ENCODE peak calls at places on chromosomes 13 and 19, in seven cellular contexts. One of them, this sample, is unnamed.

GRCh38 chr19:31334101-31334848 is 15.0 kb downstream of the TSHZ3 start:
- DNase-seq in lower lobe of right lung: no peak
- DNase-seq in colonic mucosa: no peak
- DNase-seq in H9: no peak
- DNase-seq in Peyer's patch: no peak
- DNase-seq in PC-3: peak; percentile 11
- DNase-seq in right lobe of liver: no peak
- DNase-seq in this sample: no peak

GRCh38 chr19:34253711-34254551 is 423 bp upstream of the GARRE1 start:
- DNase-seq in lower lobe of right lung: peak; percentile 91
- DNase-seq in colonic mucosa: peak; percentile 94
- DNase-seq in H9: peak; percentile 91
- DNase-seq in Peyer's patch: peak; percentile 93
- DNase-seq in PC-3: peak; percentile 69
- DNase-seq in right lobe of liver: peak; percentile 92
- DNase-seq in this sample: peak; percentile 32

GRCh38 chr19:48925240-48925843 is 8.2 kb upstream of the DHDH start:
- DNase-seq in lower lobe of right lung: no peak
- DNase-seq in colonic mucosa: no peak
- DNase-seq in H9: no peak
- DNase-seq in Peyer's patch: no peak
- DNase-seq in PC-3: peak; percentile 67
- DNase-seq in right lobe of liver: no peak
- DNase-seq in this sample: no peak

GRCh38 chr13:111909501-111909900 is 157.4 kb upstream of the SOX1 start:
- DNase-seq in lower lobe of right lung: no peak
- DNase-seq in colonic mucosa: no peak
- DNase-seq in H9: peak; percentile 19
- DNase-seq in Peyer's patch: no peak
- DNase-seq in PC-3: no peak
- DNase-seq in right lobe of liver: peak; percentile 35
- DNase-seq in this sample: no peak

GRCh38 chr13:24308488-24309020 is 826 bp upstream of the C1QTNF9 start:
- DNase-seq in lower lobe of right lung: no peak
- DNase-seq in colonic mucosa: no peak
- DNase-seq in H9: no peak
- DNase-seq in Peyer's patch: no peak
- DNase-seq in PC-3: no peak
- DNase-seq in right lobe of liver: no peak
- DNase-seq in this sample: no peak

GRCh38 chr19:40190891-40191835 is at the start of gene MAP3K10:
- DNase-seq in lower lobe of right lung: peak; percentile 81
- DNase-seq in colonic mucosa: peak; percentile 75
- DNase-seq in H9: peak; percentile 63
- DNase-seq in Peyer's patch: peak; percentile 83
- DNase-seq in PC-3: peak; percentile 61
- DNase-seq in right lobe of liver: peak; percentile 80
- DNase-seq in this sample: peak; percentile 20

GRCh38 chr13:94705081-94705751 is 7.1 kb downstream of the SOX21 start:
- DNase-seq in lower lobe of right lung: no peak
- DNase-seq in colonic mucosa: no peak
- DNase-seq in H9: peak; percentile 56
- DNase-seq in Peyer's patch: no peak
- DNase-seq in PC-3: no peak
- DNase-seq in right lobe of liver: no peak
- DNase-seq in this sample: no peak

GRCh38 chr13:31835932-31836331 is 96.6 kb downstream of the RXFP2 start:
- DNase-seq in lower lobe of right lung: no peak
- DNase-seq in colonic mucosa: no peak
- DNase-seq in H9: no peak
- DNase-seq in Peyer's patch: no peak
- DNase-seq in PC-3: peak; percentile 49
- DNase-seq in right lobe of liver: no peak
- DNase-seq in this sample: no peak

GRCh38 chr19:409006-409514 is at the start of gene C2CD4C:
- DNase-seq in lower lobe of right lung: peak; percentile 39
- DNase-seq in colonic mucosa: no peak
- DNase-seq in H9: peak; percentile 41
- DNase-seq in Peyer's patch: peak; percentile 47
- DNase-seq in PC-3: no peak
- DNase-seq in right lobe of liver: peak; percentile 41
- DNase-seq in this sample: no peak

GRCh38 chr13:50797081-50797480 is 46.4 kb downstream of the DLEU7 start:
- DNase-seq in lower lobe of right lung: no peak
- DNase-seq in colonic mucosa: no peak
- DNase-seq in H9: no peak
- DNase-seq in Peyer's patch: no peak
- DNase-seq in PC-3: no peak
- DNase-seq in right lobe of liver: no peak
- DNase-seq in this sample: no peak

GRCh38 chr13:113879017-113879416 is 15.1 kb upstream of the GAS6 start:
- DNase-seq in lower lobe of right lung: no peak
- DNase-seq in colonic mucosa: no peak
- DNase-seq in H9: no peak
- DNase-seq in Peyer's patch: no peak
- DNase-seq in PC-3: no peak
- DNase-seq in right lobe of liver: no peak
- DNase-seq in this sample: no peak

GRCh38 chr19:11018743-11019142 is 57.9 kb downstream of the SMARCA4 start:
- DNase-seq in lower lobe of right lung: peak; percentile 76
- DNase-seq in colonic mucosa: peak; percentile 27
- DNase-seq in H9: no peak
- DNase-seq in Peyer's patch: no peak
- DNase-seq in PC-3: no peak
- DNase-seq in right lobe of liver: no peak
- DNase-seq in this sample: no peak

GRCh38 chr19:29927944-29928669 is 13.9 kb upstream of the URI1 start:
- DNase-seq in lower lobe of right lung: no peak
- DNase-seq in colonic mucosa: no peak
- DNase-seq in H9: peak; percentile 63
- DNase-seq in Peyer's patch: no peak
- DNase-seq in PC-3: no peak
- DNase-seq in right lobe of liver: no peak
- DNase-seq in this sample: no peak

GRCh38 chr19:7680606-7681335 is at the start of gene TRAPPC5:
- DNase-seq in lower lobe of right lung: peak; percentile 93
- DNase-seq in colonic mucosa: peak; percentile 87
- DNase-seq in H9: peak; percentile 89
- DNase-seq in Peyer's patch: peak; percentile 91
- DNase-seq in PC-3: peak; percentile 93
- DNase-seq in right lobe of liver: peak; percentile 89
- DNase-seq in this sample: no peak

GRCh38 chr19:55239004-55239403 is 10.4 kb upstream of the TMEM86B start:
- DNase-seq in lower lobe of right lung: no peak
- DNase-seq in colonic mucosa: no peak
- DNase-seq in H9: no peak
- DNase-seq in Peyer's patch: no peak
- DNase-seq in PC-3: no peak
- DNase-seq in right lobe of liver: no peak
- DNase-seq in this sample: no peak

GRCh38 chr19:7908078-7908699 is 4.5 kb downstream of the MAP2K7 start:
- DNase-seq in lower lobe of right lung: no peak
- DNase-seq in colonic mucosa: no peak
- DNase-seq in H9: no peak
- DNase-seq in Peyer's patch: no peak
- DNase-seq in PC-3: no peak
- DNase-seq in right lobe of liver: peak; percentile 47
- DNase-seq in this sample: no peak

GRCh38 chr19:30131722-30132291 is 189.8 kb downstream of the URI1 start:
- DNase-seq in lower lobe of right lung: no peak
- DNase-seq in colonic mucosa: no peak
- DNase-seq in H9: no peak
- DNase-seq in Peyer's patch: no peak
- DNase-seq in PC-3: no peak
- DNase-seq in right lobe of liver: no peak
- DNase-seq in this sample: no peak

GRCh38 chr13:38167164-38167822 is 182.4 kb upstream of the UFM1 start:
- DNase-seq in lower lobe of right lung: no peak
- DNase-seq in colonic mucosa: no peak
- DNase-seq in H9: no peak
- DNase-seq in Peyer's patch: no peak
- DNase-seq in PC-3: no peak
- DNase-seq in right lobe of liver: no peak
- DNase-seq in this sample: no peak

GRCh38 chr13:24668955-24669354 is 11.3 kb upstream of the ATP12A start:
- DNase-seq in lower lobe of right lung: no peak
- DNase-seq in colonic mucosa: peak; percentile 93
- DNase-seq in H9: no peak
- DNase-seq in Peyer's patch: peak; percentile 76
- DNase-seq in PC-3: peak; percentile 86
- DNase-seq in right lobe of liver: peak; percentile 20
- DNase-seq in this sample: no peak

GRCh38 chr19:43752287-43752875 is 2.4 kb downstream of the SMG9 start:
- DNase-seq in lower lobe of right lung: no peak
- DNase-seq in colonic mucosa: no peak
- DNase-seq in H9: no peak
- DNase-seq in Peyer's patch: no peak
- DNase-seq in PC-3: no peak
- DNase-seq in right lobe of liver: no peak
- DNase-seq in this sample: no peak

DNA sequence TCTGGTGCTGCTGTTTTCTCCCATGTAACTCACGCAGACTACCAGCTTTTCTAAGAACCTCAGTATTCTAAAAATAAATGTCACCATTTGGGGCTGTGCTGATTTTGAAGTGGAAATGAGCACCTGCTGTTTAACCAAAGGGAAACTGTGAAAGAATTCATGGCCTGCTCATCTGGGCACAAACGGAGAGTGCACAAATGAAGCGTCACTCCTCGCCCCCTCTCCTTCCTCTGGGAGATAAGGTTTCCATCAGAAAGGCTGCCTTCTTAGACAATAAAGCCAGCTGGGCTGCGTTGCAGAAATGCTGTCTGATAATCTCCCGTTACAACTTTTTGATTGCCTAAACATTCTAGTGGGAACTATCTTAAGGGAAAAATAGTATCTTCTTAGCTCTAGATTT is 73.7 kb upstream of the SLC15A1 start:
- DNase-seq in lower lobe of right lung: no peak
- DNase-seq in colonic mucosa: no peak
- DNase-seq in H9: no peak
- DNase-seq in Peyer's patch: no peak
- DNase-seq in PC-3: no peak
- DNase-seq in right lobe of liver: no peak
- DNase-seq in this sample: no peak
- H3K27ac ChIP-seq in lower lobe of right lung: no peak overlapping the region
- H3K27ac ChIP-seq in colonic mucosa: no peak overlapping the region
- H3K27ac ChIP-seq in H9: no peak overlapping the region
- H3K27ac ChIP-seq in Peyer's patch: no peak overlapping the region
- H3K27ac ChIP-seq in PC-3: no peak overlapping the region
- H3K27ac ChIP-seq in right lobe of liver: no peak overlapping the region
- H3K27ac ChIP-seq in this sample: no peak overlapping the region

GRCh38 chr13:29536853-29537252 is 58.6 kb downstream of the SLC7A1 start:
- DNase-seq in lower lobe of right lung: no peak
- DNase-seq in colonic mucosa: no peak
- DNase-seq in H9: no peak
- DNase-seq in Peyer's patch: no peak
- DNase-seq in PC-3: no peak
- DNase-seq in right lobe of liver: no peak
- DNase-seq in this sample: no peak
- H3K4me1 ChIP-seq in lower lobe of right lung: no peaks in the 10 kb centered on the region
- H3K4me1 ChIP-seq in colonic mucosa: no peaks in the 10 kb centered on the region
- H3K4me1 ChIP-seq in H9: peaks cover 10% of the 10 kb centered on the region
- H3K4me1 ChIP-seq in Peyer's patch: peaks cover 6% of the 10 kb centered on the region
- H3K4me1 ChIP-seq in PC-3: peaks cover 4% of the 10 kb centered on the region
- H3K4me1 ChIP-seq in right lobe of liver: no peaks in the 10 kb centered on the region
- H3K4me1 ChIP-seq in this sample: peaks cover 12% of the 10 kb centered on the region

GRCh38 chr19:56348289-56348877 is 33.7 kb upstream of the ZSCAN5A start:
- DNase-seq in lower lobe of right lung: no peak
- DNase-seq in colonic mucosa: no peak
- DNase-seq in H9: no peak
- DNase-seq in Peyer's patch: no peak
- DNase-seq in PC-3: peak; percentile 17
- DNase-seq in right lobe of liver: no peak
- DNase-seq in this sample: no peak

GRCh38 chr19:56350416-56351045 is 35.9 kb upstream of the ZSCAN5A start:
- DNase-seq in lower lobe of right lung: no peak
- DNase-seq in colonic mucosa: peak; percentile 49
- DNase-seq in H9: no peak
- DNase-seq in Peyer's patch: no peak
- DNase-seq in PC-3: peak; percentile 66
- DNase-seq in right lobe of liver: no peak
- DNase-seq in this sample: no peak

GRCh38 chr19:56341948-56342347 is 27.3 kb upstream of the ZSCAN5A start:
- DNase-seq in lower lobe of right lung: no peak
- DNase-seq in colonic mucosa: no peak
- DNase-seq in H9: no peak
- DNase-seq in Peyer's patch: no peak
- DNase-seq in PC-3: peak; percentile 10
- DNase-seq in right lobe of liver: no peak
- DNase-seq in this sample: no peak

GRCh38 chr19:56351208-56351607 is 36.6 kb upstream of the ZSCAN5A start:
- DNase-seq in lower lobe of right lung: no peak
- DNase-seq in colonic mucosa: no peak
- DNase-seq in H9: peak; percentile 36
- DNase-seq in Peyer's patch: no peak
- DNase-seq in PC-3: no peak
- DNase-seq in right lobe of liver: no peak
- DNase-seq in this sample: no peak

DNA sequence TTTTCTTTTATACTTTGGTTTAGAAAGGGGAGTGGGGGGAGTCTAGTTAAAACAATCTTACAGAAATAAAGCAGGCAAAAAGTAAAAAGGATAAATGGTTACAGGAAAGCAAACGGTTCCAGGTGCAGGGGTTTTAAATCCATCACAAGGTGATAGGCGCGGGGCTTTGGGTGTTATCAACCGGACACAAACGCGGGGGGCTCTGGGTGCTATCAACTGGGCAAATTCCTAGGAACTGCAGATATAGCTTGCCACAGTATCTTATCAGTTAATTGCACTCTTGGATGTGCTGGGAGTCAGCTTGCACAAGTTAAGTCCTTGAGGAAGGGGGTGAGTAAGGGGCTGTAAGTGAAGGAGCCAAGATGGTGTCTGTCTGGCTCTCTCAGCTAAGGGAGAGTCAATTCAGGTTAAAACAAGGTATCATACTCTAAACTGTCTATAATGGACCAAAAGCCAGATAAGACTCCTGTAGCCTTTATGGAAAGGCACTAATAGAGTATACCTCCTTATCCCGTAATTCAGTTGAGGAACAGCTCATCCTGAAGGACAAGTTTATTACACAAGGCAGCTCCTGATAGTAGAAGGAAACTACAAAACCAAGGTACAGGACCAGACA is 32.6 kb upstream of the ZSCAN5A start:
- DNase-seq in lower lobe of right lung: no peak
- DNase-seq in colonic mucosa: no peak
- DNase-seq in H9: no peak
- DNase-seq in Peyer's patch: no peak
- DNase-seq in PC-3: no peak
- DNase-seq in right lobe of liver: no peak
- DNase-seq in this sample: no peak
- H3K27ac ChIP-seq in lower lobe of right lung: no peak overlapping the region
- H3K27ac ChIP-seq in colonic mucosa: no peak overlapping the region
- H3K27ac ChIP-seq in H9: no peak overlapping the region
- H3K27ac ChIP-seq in Peyer's patch: no peak overlapping the region
- H3K27ac ChIP-seq in PC-3: no peak overlapping the region
- H3K27ac ChIP-seq in right lobe of liver: no peak overlapping the region
- H3K27ac ChIP-seq in this sample: no peak overlapping the region

DNA sequence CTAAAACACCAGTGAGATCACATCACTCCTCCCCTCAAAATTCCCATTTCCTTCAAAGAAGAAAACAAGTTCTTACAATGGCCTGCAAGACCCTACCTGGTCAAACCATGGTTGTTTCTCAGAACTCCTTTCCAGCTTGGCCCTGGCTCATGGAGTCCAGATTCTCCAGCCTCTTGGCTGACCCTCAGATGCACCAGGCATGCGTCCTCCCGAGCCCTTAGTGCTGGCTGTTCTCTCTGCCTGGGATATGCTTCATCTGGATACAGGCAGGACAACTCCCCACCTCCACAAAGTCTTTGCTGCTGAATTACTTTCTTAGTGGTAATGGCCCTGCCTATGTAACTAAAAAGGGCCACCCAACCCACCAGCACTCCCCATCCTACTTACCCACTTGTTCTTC is 94.3 kb downstream of the MBNL2 start:
- DNase-seq in lower lobe of right lung: no peak
- DNase-seq in colonic mucosa: no peak
- DNase-seq in H9: no peak
- DNase-seq in Peyer's patch: no peak
- DNase-seq in PC-3: no peak
- DNase-seq in right lobe of liver: no peak
- DNase-seq in this sample: no peak
- H3K4me1 ChIP-seq in lower lobe of right lung: peaks cover 48% of the 10 kb centered on the region
- H3K4me1 ChIP-seq in colonic mucosa: no peaks in the 10 kb centered on the region
- H3K4me1 ChIP-seq in H9: no peaks in the 10 kb centered on the region
- H3K4me1 ChIP-seq in Peyer's patch: no peaks in the 10 kb centered on the region
- H3K4me1 ChIP-seq in PC-3: no peaks in the 10 kb centered on the region
- H3K4me1 ChIP-seq in right lobe of liver: no peaks in the 10 kb centered on the region
- H3K4me1 ChIP-seq in this sample: peaks cover 53% of the 10 kb centered on the region